ENCODE peak calls at places on chromosomes 16 and 17, in nine cellular contexts. U, A, Y, W, D, G, S, O and E are unnamed samples.

GRCh38 chr16:80924372-80924978 is 82.2 kb downstream of the CMC2 start:
- DNase-seq in S (peak), A (no peak), D (no peak), O (peak), W (peak), G (no peak), Y (peak), U (no peak), E (no peak)

GRCh38 chr17:39261286-39261685 is 35.5 kb upstream of the STAC2 start:
- DNase-seq in A (no peak), W (peak), U (no peak), G (no peak), S (no peak), O (no peak), D (no peak), Y (peak), E (no peak)

GRCh38 chr16:5502467-5502869 is 404.9 kb upstream of the EEF2KMT start:
- DNase-seq in S (no peak), Y (peak), A (no peak), D (no peak), O (peak), U (no peak), W (peak), G (no peak), E (no peak)

GRCh38 chr17:65557349-65558310 is 3.8 kb downstream of the AXIN2 start:
- DNase-seq in G (no peak), A (peak), D (no peak), Y (no peak), W (no peak), S (peak), U (no peak), O (peak), E (no peak)

GRCh38 chr16:626787-627457 is 3.9 kb upstream of the WFIKKN1 start:
- DNase-seq in G (no peak), U (no peak), Y (no peak), W (peak), D (no peak), S (peak), A (peak), O (peak), E (no peak)

GRCh38 chr17:74745548-74746177 is 2.8 kb upstream of the NHERF1 start:
- DNase-seq in G (no peak), O (no peak), D (no peak), A (no peak), S (no peak), W (peak), Y (no peak), U (no peak), E (no peak)

GRCh38 chr17:27840688-27841087 is 40.4 kb upstream of the NOS2 start:
- DNase-seq in W (no peak), U (no peak), D (no peak), A (no peak), G (no peak), O (no peak), Y (no peak), S (no peak), E (no peak)

GRCh38 chr17:68161644-68162428 is 86.0 kb upstream of the AMZ2 start:
- DNase-seq in O (no peak), S (no peak), A (no peak), D (no peak), W (no peak), U (no peak), Y (no peak), G (no peak), E (no peak)

GRCh38 chr16:17206712-17207111 is 264.0 kb downstream of the XYLT1 start:
- DNase-seq in O (peak), A (no peak), G (no peak), D (no peak), U (no peak), S (peak), Y (no peak), W (no peak), E (no peak)

GRCh38 chr16:2278956-2279800 is 11.3 kb upstream of the RNPS1 start:
- DNase-seq in A (no peak), O (no peak), G (no peak), S (no peak), W (no peak), Y (no peak), D (no peak), U (no peak), E (no peak)

GRCh38 chr17:16417896-16418683 is 2.7 kb downstream of the TRPV2 start:
- DNase-seq in A (no peak), U (no peak), Y (no peak), G (no peak), O (peak), D (no peak), W (no peak), S (peak), E (no peak)